ENCODE peak calls at places on chromosomes 11 and 22, in five cellular contexts. C is NCI-H524 treated with DMSO at 0.1 percent for 48 hours; F is non-pigmented ciliary epithelial cell; Y is stimulated activated CD4-positive, alpha-beta T cell treated with anti-CD3 and anti-CD28 coated beads, Interleukin-1b, Interleukin-23, amount 100 ng/mL, for 1 hour; G is AG09309. T is an unnamed sample.

GRCh38 chr11:57071829-57072228 is 83.1 kb downstream of the OR5AK2 start:
- DNase-seq in C (no peak), F (peak), Y (no peak), G (peak), T (no peak)

GRCh38 chr11:119093951-119094815 is 7.5 kb downstream of the DPAGT1 start:
- DNase-seq in Y (no peak), G (no peak), F (no peak), C (no peak), T (no peak)

GRCh38 chr11:101880208-101880607 is 34.6 kb upstream of the CEP126 start:
- DNase-seq in Y (no peak), C (no peak), F (no peak), G (no peak), T (no peak)

GRCh38 chr22:39039306-39040126 is 1.1 kb upstream of the APOBEC3F start:
- DNase-seq in C (no peak), Y (no peak), F (no peak), G (no peak), T (no peak)

GRCh38 chr11:123065634-123066033 is 3.7 kb upstream of the HSPA8 start:
- DNase-seq in Y (no peak), F (no peak), C (no peak), G (peak), T (no peak)

GRCh38 chr11:116691779-116692178 is 81.0 kb downstream of the BUD13 start:
- DNase-seq in Y (no peak), F (no peak), G (no peak), C (no peak), T (peak)

GRCh38 chr22:42993651-42994275 is 21.2 kb downstream of the PACSIN2 start:
- DNase-seq in G (no peak), C (no peak), Y (no peak), F (no peak), T (no peak)

GRCh38 chr22:23249506-23250423 is 69.5 kb downstream of the BCR start:
- DNase-seq in G (no peak), F (no peak), Y (no peak), C (peak), T (no peak)

GRCh38 chr11:60914620-60915249 is 777 bp downstream of the TMEM109 start:
- DNase-seq in F (no peak), G (no peak), C (no peak), Y (no peak), T (no peak)

GRCh38 chr11:45662665-45663485 is 2.5 kb downstream of the CHST1 start:
- DNase-seq in G (peak), C (peak), F (peak), Y (no peak), T (no peak)

GRCh38 chr11:78780889-78781288 is 206.2 kb upstream of the NARS2 start:
- DNase-seq in G (no peak), F (no peak), Y (no peak), C (no peak), T (no peak)

GRCh38 chr11:76768091-76769047 is 14.8 kb upstream of the TSKU start:
- DNase-seq in C (peak), Y (no peak), G (no peak), F (no peak), T (no peak)

GRCh38 chr11:45655831-45656230 is 9.6 kb downstream of the CHST1 start:
- DNase-seq in G (no peak), Y (no peak), C (no peak), F (no peak), T (no peak)

GRCh38 chr11:27116684-27117083 is 76.1 kb downstream of the BBOX1 start:
- DNase-seq in Y (no peak), G (peak), C (no peak), F (peak), T (no peak)

GRCh38 chr11:65781962-65782815 is 1.4 kb upstream of the AP5B1 start:
- DNase-seq in F (no peak), Y (no peak), C (no peak), G (no peak), T (peak)

GRCh38 chr22:30457964-30458363 is 13.9 kb downstream of the SEC14L3 start:
- DNase-seq in G (no peak), C (no peak), F (no peak), Y (no peak), T (no peak)

GRCh38 chr22:18088825-18089568 is 11.2 kb downstream of the PEX26 start:
- DNase-seq in C (no peak), F (no peak), G (no peak), Y (no peak), T (no peak)

GRCh38 chr11:2987881-2988280 is 4.2 kb downstream of the NAP1L4 start:
- DNase-seq in C (no peak), F (no peak), Y (no peak), G (no peak), T (no peak)